ENCODE peak calls at places on chromosome 15, in seven cellular contexts. One of them, this sample, is unnamed.

GRCh38 chr15:55253580-55253979 is 36.0 kb downstream of the RAB27A start:
- DNase-seq in tibial artery: no peak
- DNase-seq in AG04450: peak
- DNase-seq in fibroblast of pulmonary artery: peak
- DNase-seq in PC-9: peak
- DNase-seq in fibroblast of lung: peak
- DNase-seq in osteoblast: peak
- DNase-seq in this sample: no peak

GRCh38 chr15:79160211-79160610 is 69.6 kb upstream of the RASGRF1 start:
- DNase-seq in tibial artery: no peak
- DNase-seq in PC-9: no peak
- DNase-seq in osteoblast: peak
- DNase-seq in fibroblast of lung: no peak
- DNase-seq in fibroblast of pulmonary artery: peak
- DNase-seq in AG04450: no peak
- DNase-seq in this sample: no peak

GRCh38 chr15:74127255-74127953 is 3.0 kb upstream of the ISLR2 start:
- DNase-seq in tibial artery: peak
- DNase-seq in fibroblast of lung: peak
- DNase-seq in PC-9: peak
- DNase-seq in fibroblast of pulmonary artery: peak
- DNase-seq in AG04450: peak
- DNase-seq in osteoblast: peak
- DNase-seq in this sample: peak

GRCh38 chr15:70447511-70447910 is 315.8 kb downstream of the UACA start:
- DNase-seq in osteoblast: peak
- DNase-seq in tibial artery: no peak
- DNase-seq in fibroblast of lung: no peak
- DNase-seq in PC-9: no peak
- DNase-seq in fibroblast of pulmonary artery: no peak
- DNase-seq in AG04450: no peak
- DNase-seq in this sample: no peak

GRCh38 chr15:78950906-78951840 is 6.3 kb upstream of the CTSH start:
- DNase-seq in tibial artery: no peak
- DNase-seq in fibroblast of lung: peak
- DNase-seq in PC-9: peak
- DNase-seq in AG04450: peak
- DNase-seq in osteoblast: peak
- DNase-seq in fibroblast of pulmonary artery: peak
- DNase-seq in this sample: no peak

GRCh38 chr15:58473720-58474119 is 41.9 kb downstream of the LIPC start:
- DNase-seq in osteoblast: no peak
- DNase-seq in fibroblast of pulmonary artery: peak
- DNase-seq in AG04450: peak
- DNase-seq in PC-9: peak
- DNase-seq in tibial artery: no peak
- DNase-seq in fibroblast of lung: peak
- DNase-seq in this sample: peak

GRCh38 chr15:75817151-75817935 is 25.9 kb upstream of the UBE2Q2 start:
- DNase-seq in AG04450: no peak
- DNase-seq in PC-9: no peak
- DNase-seq in osteoblast: peak
- DNase-seq in fibroblast of lung: peak
- DNase-seq in tibial artery: no peak
- DNase-seq in fibroblast of pulmonary artery: peak
- DNase-seq in this sample: no peak

GRCh38 chr15:72117448-72117697 is 577 bp downstream of the MYO9A start:
- DNase-seq in AG04450: peak
- DNase-seq in osteoblast: peak
- DNase-seq in tibial artery: peak
- DNase-seq in PC-9: peak
- DNase-seq in fibroblast of pulmonary artery: peak
- DNase-seq in fibroblast of lung: peak
- DNase-seq in this sample: peak

GRCh38 chr15:96264351-96264798 is 66.1 kb upstream of the NR2F2 start:
- DNase-seq in AG04450: no peak
- DNase-seq in tibial artery: no peak
- DNase-seq in PC-9: peak
- DNase-seq in fibroblast of pulmonary artery: no peak
- DNase-seq in osteoblast: no peak
- DNase-seq in fibroblast of lung: no peak
- DNase-seq in this sample: no peak

GRCh38 chr15:38685686-38686339 is 121.2 kb upstream of the RASGRP1 start:
- DNase-seq in osteoblast: no peak
- DNase-seq in tibial artery: no peak
- DNase-seq in fibroblast of lung: no peak
- DNase-seq in PC-9: no peak
- DNase-seq in fibroblast of pulmonary artery: no peak
- DNase-seq in AG04450: no peak
- DNase-seq in this sample: no peak

GRCh38 chr15:76274226-76274625 is 37.0 kb downstream of the ETFA start:
- DNase-seq in tibial artery: no peak
- DNase-seq in fibroblast of pulmonary artery: peak
- DNase-seq in AG04450: no peak
- DNase-seq in osteoblast: no peak
- DNase-seq in fibroblast of lung: peak
- DNase-seq in PC-9: no peak
- DNase-seq in this sample: peak

GRCh38 chr15:67096536-67097294 is 31.3 kb downstream of the SMAD3 start:
- DNase-seq in tibial artery: no peak
- DNase-seq in fibroblast of lung: no peak
- DNase-seq in osteoblast: peak
- DNase-seq in fibroblast of pulmonary artery: no peak
- DNase-seq in PC-9: peak
- DNase-seq in AG04450: no peak
- DNase-seq in this sample: no peak

GRCh38 chr15:48890375-48890972 is 12.5 kb downstream of the EID1 start:
- DNase-seq in fibroblast of pulmonary artery: no peak
- DNase-seq in fibroblast of lung: no peak
- DNase-seq in AG04450: no peak
- DNase-seq in PC-9: no peak
- DNase-seq in osteoblast: no peak
- DNase-seq in tibial artery: no peak
- DNase-seq in this sample: no peak

GRCh38 chr15:98647026-98647773 is 1.1 kb upstream of the IGF1R start:
- DNase-seq in osteoblast: peak
- DNase-seq in tibial artery: no peak
- DNase-seq in fibroblast of pulmonary artery: peak
- DNase-seq in AG04450: no peak
- DNase-seq in PC-9: peak
- DNase-seq in fibroblast of lung: peak
- DNase-seq in this sample: no peak

GRCh38 chr15:69044899-69045298 is 30.4 kb downstream of the NOX5 start:
- DNase-seq in AG04450: no peak
- DNase-seq in tibial artery: no peak
- DNase-seq in fibroblast of pulmonary artery: peak
- DNase-seq in osteoblast: peak
- DNase-seq in PC-9: peak
- DNase-seq in fibroblast of lung: peak
- DNase-seq in this sample: no peak

GRCh38 chr15:74627766-74628165 is 12.1 kb downstream of the CLK3 start:
- DNase-seq in AG04450: no peak
- DNase-seq in fibroblast of lung: no peak
- DNase-seq in PC-9: no peak
- DNase-seq in fibroblast of pulmonary artery: no peak
- DNase-seq in osteoblast: peak
- DNase-seq in tibial artery: no peak
- DNase-seq in this sample: no peak

GRCh38 chr15:91625506-91625905 is 228.0 kb upstream of the SLCO3A1 start:
- DNase-seq in PC-9: peak
- DNase-seq in fibroblast of lung: no peak
- DNase-seq in fibroblast of pulmonary artery: no peak
- DNase-seq in tibial artery: no peak
- DNase-seq in AG04450: no peak
- DNase-seq in osteoblast: no peak
- DNase-seq in this sample: no peak

GRCh38 chr15:33858836-33859235 is 109.5 kb upstream of the CHRM5 start:
- DNase-seq in fibroblast of lung: no peak
- DNase-seq in AG04450: no peak
- DNase-seq in PC-9: no peak
- DNase-seq in fibroblast of pulmonary artery: no peak
- DNase-seq in tibial artery: no peak
- DNase-seq in osteoblast: no peak
- DNase-seq in this sample: no peak

GRCh38 chr15:71792521-71792920 is 17.8 kb upstream of the NR2E3 start:
- DNase-seq in tibial artery: no peak
- DNase-seq in fibroblast of pulmonary artery: peak
- DNase-seq in osteoblast: peak
- DNase-seq in fibroblast of lung: peak
- DNase-seq in AG04450: peak
- DNase-seq in PC-9: peak
- DNase-seq in this sample: no peak

GRCh38 chr15:92930776-92931175 is 30.7 kb downstream of the CHD2 start:
- DNase-seq in fibroblast of pulmonary artery: peak
- DNase-seq in fibroblast of lung: peak
- DNase-seq in osteoblast: peak
- DNase-seq in tibial artery: no peak
- DNase-seq in PC-9: peak
- DNase-seq in AG04450: peak
- DNase-seq in this sample: peak

GRCh38 chr15:38714309-38715072 is 149.9 kb upstream of the RASGRP1 start:
- DNase-seq in tibial artery: no peak
- DNase-seq in osteoblast: peak
- DNase-seq in PC-9: no peak
- DNase-seq in fibroblast of pulmonary artery: peak
- DNase-seq in fibroblast of lung: peak
- DNase-seq in AG04450: peak
- DNase-seq in this sample: peak

GRCh38 chr15:56128081-56128480 is 115.6 kb downstream of the RFX7 start:
- DNase-seq in AG04450: no peak
- DNase-seq in fibroblast of pulmonary artery: no peak
- DNase-seq in tibial artery: no peak
- DNase-seq in PC-9: no peak
- DNase-seq in fibroblast of lung: no peak
- DNase-seq in osteoblast: no peak
- DNase-seq in this sample: peak

GRCh38 chr15:35496585-35496984 is 49.4 kb downstream of the DPH6 start:
- DNase-seq in fibroblast of lung: no peak
- DNase-seq in osteoblast: no peak
- DNase-seq in AG04450: no peak
- DNase-seq in fibroblast of pulmonary artery: no peak
- DNase-seq in tibial artery: no peak
- DNase-seq in PC-9: no peak
- DNase-seq in this sample: no peak

GRCh38 chr15:72532991-72533601 is 59.0 kb downstream of the ARIH1 start:
- DNase-seq in fibroblast of pulmonary artery: no peak
- DNase-seq in AG04450: no peak
- DNase-seq in osteoblast: no peak
- DNase-seq in tibial artery: no peak
- DNase-seq in PC-9: no peak
- DNase-seq in fibroblast of lung: no peak
- DNase-seq in this sample: no peak

GRCh38 chr15:37017031-37017625 is 83.2 kb downstream of the MEIS2 start:
- DNase-seq in fibroblast of lung: no peak
- DNase-seq in AG04450: no peak
- DNase-seq in tibial artery: no peak
- DNase-seq in fibroblast of pulmonary artery: no peak
- DNase-seq in osteoblast: no peak
- DNase-seq in PC-9: no peak
- DNase-seq in this sample: no peak

GRCh38 chr15:25989327-25989726 is 126.2 kb upstream of the ATP10A start:
- DNase-seq in fibroblast of pulmonary artery: no peak
- DNase-seq in PC-9: no peak
- DNase-seq in AG04450: no peak
- DNase-seq in tibial artery: no peak
- DNase-seq in fibroblast of lung: no peak
- DNase-seq in osteoblast: no peak
- DNase-seq in this sample: no peak
- TF ChIP-seq CTCF in fibroblast of pulmonary artery: no peak
- TF ChIP-seq CTCF in PC-9: no peak
- TF ChIP-seq CTCF in AG04450: no peak
- TF ChIP-seq CTCF in tibial artery: no peak
- TF ChIP-seq CTCF in fibroblast of lung: no peak
- TF ChIP-seq CTCF in osteoblast: no peak
- TF ChIP-seq CTCF in this sample: no peak

GRCh38 chr15:60620707-60621106 is 141.8 kb upstream of the ICE2 start:
- DNase-seq in tibial artery: peak
- DNase-seq in PC-9: no peak
- DNase-seq in fibroblast of lung: peak
- DNase-seq in osteoblast: no peak
- DNase-seq in fibroblast of pulmonary artery: peak
- DNase-seq in AG04450: no peak
- DNase-seq in this sample: no peak
- H3K4me3 ChIP-seq in tibial artery: no peak
- H3K4me3 ChIP-seq in PC-9: no peak
- H3K4me3 ChIP-seq in fibroblast of lung: no peak
- H3K4me3 ChIP-seq in osteoblast: no peak
- H3K4me3 ChIP-seq in fibroblast of pulmonary artery: no peak
- H3K4me3 ChIP-seq in AG04450: no peak
- H3K4me3 ChIP-seq in this sample: no peak

DNA sequence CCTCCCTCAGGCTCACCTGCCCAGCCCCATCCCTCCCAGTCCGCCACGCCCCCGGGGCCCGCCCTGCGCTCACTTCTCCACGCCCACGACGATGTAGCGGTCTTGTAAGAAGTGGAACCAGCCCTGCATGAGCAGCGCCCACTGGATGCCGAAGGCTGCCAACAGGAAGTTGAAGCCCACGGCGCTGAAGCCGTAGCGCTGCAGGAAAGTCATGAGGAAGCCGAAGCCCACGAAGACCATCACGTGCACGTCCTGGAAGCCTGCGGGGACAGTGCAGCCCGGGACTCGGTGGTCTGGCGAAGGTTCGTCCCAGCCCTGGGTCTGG is 9.7 kb downstream of the RHCG start:
- DNase-seq in fibroblast of pulmonary artery: no peak
- DNase-seq in tibial artery: no peak
- DNase-seq in fibroblast of lung: no peak
- DNase-seq in AG04450: no peak
- DNase-seq in osteoblast: no peak
- DNase-seq in PC-9: no peak
- DNase-seq in this sample: no peak
- TF ChIP-seq CTCF in fibroblast of pulmonary artery: no peak
- TF ChIP-seq CTCF in tibial artery: no peak
- TF ChIP-seq CTCF in fibroblast of lung: no peak
- TF ChIP-seq CTCF in AG04450: no peak
- TF ChIP-seq CTCF in osteoblast: no peak
- TF ChIP-seq CTCF in PC-9: no peak
- TF ChIP-seq CTCF in this sample: no peak

GRCh38 chr15:50012790-50013189 is 106.2 kb downstream of the ATP8B4 start:
- DNase-seq in tibial artery: no peak
- DNase-seq in fibroblast of pulmonary artery: no peak
- DNase-seq in fibroblast of lung: no peak
- DNase-seq in PC-9: no peak
- DNase-seq in AG04450: no peak
- DNase-seq in osteoblast: no peak
- DNase-seq in this sample: no peak

DNA sequence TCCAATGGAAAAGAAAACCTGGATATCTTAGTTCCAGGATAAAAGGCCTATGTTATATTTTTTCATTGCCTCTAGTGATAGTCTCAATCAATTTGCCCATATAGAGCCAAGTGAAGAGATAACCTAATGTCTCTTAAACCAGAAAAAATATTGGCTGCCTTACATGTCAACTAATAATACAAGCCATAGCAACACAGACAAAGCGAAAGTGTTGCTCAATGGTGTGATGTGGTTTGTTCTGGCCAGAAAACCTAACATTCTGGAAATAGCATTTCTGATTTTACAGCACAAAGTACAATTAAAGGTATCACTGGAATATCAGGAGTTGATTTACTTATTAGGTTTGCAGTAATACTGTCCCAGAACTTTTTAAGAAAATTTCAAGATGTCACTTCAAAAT is 101.5 kb downstream of the ATP8B4 start:
- DNase-seq in PC-9: no peak
- DNase-seq in osteoblast: no peak
- DNase-seq in fibroblast of lung: no peak
- DNase-seq in tibial artery: no peak
- DNase-seq in fibroblast of pulmonary artery: peak
- DNase-seq in AG04450: no peak
- DNase-seq in this sample: peak
- H3K4me3 ChIP-seq in PC-9: no peak
- H3K4me3 ChIP-seq in osteoblast: no peak
- H3K4me3 ChIP-seq in fibroblast of lung: no peak
- H3K4me3 ChIP-seq in tibial artery: no peak
- H3K4me3 ChIP-seq in fibroblast of pulmonary artery: no peak
- H3K4me3 ChIP-seq in AG04450: no peak
- H3K4me3 ChIP-seq in this sample: no peak

This sample was measured in astrocyte of the cerebellum.